ENCODE peak calls at places on chromosomes 16 and 17, in five cellular contexts. R, Z, U, F and W are unnamed samples.

GRCh38 chr17:29723283-29724047 is 100.8 kb upstream of the CORO6 start:
- DNase-seq in R (no peak), Z (no peak), U (no peak), F (no peak), W (no peak)

GRCh38 chr17:57668332-57668731 is 76.8 kb downstream of the CCDC182 start:
- DNase-seq in R (no peak), Z (no peak), U (no peak), F (no peak), W (no peak)

GRCh38 chr17:52297230-52298010 is 138.9 kb upstream of the CA10 start:
- DNase-seq in R (no peak), Z (no peak), U (no peak), F (peak), W (no peak)

GRCh38 chr17:7016886-7017826 is 4.7 kb downstream of the RNASEK start:
- DNase-seq in R (no peak), Z (peak), U (no peak), F (no peak), W (no peak)

GRCh38 chr16:21097151-21097550 is 53.5 kb downstream of the DNAH3 start:
- DNase-seq in R (no peak), Z (no peak), U (no peak), F (no peak), W (no peak)

GRCh38 chr17:45262516-45263476 is 902 bp upstream of the SPATA32 start:
- DNase-seq in R (no peak), Z (no peak), U (no peak), F (no peak), W (no peak)

GRCh38 chr16:89121691-89122321 is 28.2 kb downstream of the ACSF3 start:
- DNase-seq in R (no peak), Z (no peak), U (no peak), F (no peak), W (no peak)

GRCh38 chr17:8158267-8159031 is 4.3 kb downstream of the VAMP2 start:
- DNase-seq in R (peak), Z (peak), U (no peak), F (peak), W (no peak)

GRCh38 chr17:3888343-3889171 is 4.3 kb downstream of the CAMKK1 start:
- DNase-seq in R (peak), Z (peak), U (no peak), F (no peak), W (no peak)

GRCh38 chr17:68381076-68381900 is 76.0 kb downstream of the WIPI1 start:
- DNase-seq in R (peak), Z (no peak), U (no peak), F (no peak), W (no peak)

GRCh38 chr16:1075546-1075945 is 3.0 kb downstream of the SSTR5 start:
- DNase-seq in R (no peak), Z (no peak), U (no peak), F (no peak), W (no peak)

GRCh38 chr17:82461827-82462524 is 3.4 kb downstream of the NARF start:
- DNase-seq in R (no peak), Z (peak), U (no peak), F (peak), W (no peak)

GRCh38 chr16:47308601-47309000 is 152.3 kb downstream of the ITFG1 start:
- DNase-seq in R (no peak), Z (no peak), U (no peak), F (no peak), W (no peak)

GRCh38 chr17:62566996-62567578 is 60.4 kb upstream of the MRC2 start:
- DNase-seq in R (no peak), Z (no peak), U (no peak), F (no peak), W (no peak)

GRCh38 chr17:62565817-62566216 is 61.7 kb upstream of the MRC2 start:
- DNase-seq in R (no peak), Z (no peak), U (no peak), F (no peak), W (no peak)

GRCh38 chr17:62562656-62563055 is 64.8 kb upstream of the MRC2 start:
- DNase-seq in R (peak), Z (no peak), U (no peak), F (peak), W (no peak)
- TF ChIP-seq ZNF274 in R (no peak), Z (no peak), U (no peak), F (no peak), W (no peak)

DNA sequence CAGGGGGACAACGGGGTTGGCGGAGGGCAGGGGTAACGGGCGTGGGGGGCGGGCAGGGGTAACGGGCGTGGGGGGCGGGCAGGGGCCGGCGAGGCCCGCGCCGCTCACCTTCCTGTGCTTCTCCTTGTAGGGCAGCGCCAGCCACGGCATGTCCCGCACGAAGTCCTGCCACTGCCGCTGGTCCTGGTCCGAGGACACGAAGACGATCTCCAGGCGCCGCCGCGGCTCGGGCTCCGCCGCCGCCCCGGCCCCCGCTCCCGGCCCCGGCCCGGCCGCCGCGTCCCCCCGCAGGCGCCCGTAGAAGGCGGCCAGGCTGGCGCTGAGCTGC is 401 bp downstream of the NXN start:
- DNase-seq in R (no peak), Z (no peak), U (no peak), F (no peak), W (no peak)
- TF ChIP-seq ZNF274 in R (no peak), Z (no peak), U (no peak), F (no peak), W (no peak)

DNA sequence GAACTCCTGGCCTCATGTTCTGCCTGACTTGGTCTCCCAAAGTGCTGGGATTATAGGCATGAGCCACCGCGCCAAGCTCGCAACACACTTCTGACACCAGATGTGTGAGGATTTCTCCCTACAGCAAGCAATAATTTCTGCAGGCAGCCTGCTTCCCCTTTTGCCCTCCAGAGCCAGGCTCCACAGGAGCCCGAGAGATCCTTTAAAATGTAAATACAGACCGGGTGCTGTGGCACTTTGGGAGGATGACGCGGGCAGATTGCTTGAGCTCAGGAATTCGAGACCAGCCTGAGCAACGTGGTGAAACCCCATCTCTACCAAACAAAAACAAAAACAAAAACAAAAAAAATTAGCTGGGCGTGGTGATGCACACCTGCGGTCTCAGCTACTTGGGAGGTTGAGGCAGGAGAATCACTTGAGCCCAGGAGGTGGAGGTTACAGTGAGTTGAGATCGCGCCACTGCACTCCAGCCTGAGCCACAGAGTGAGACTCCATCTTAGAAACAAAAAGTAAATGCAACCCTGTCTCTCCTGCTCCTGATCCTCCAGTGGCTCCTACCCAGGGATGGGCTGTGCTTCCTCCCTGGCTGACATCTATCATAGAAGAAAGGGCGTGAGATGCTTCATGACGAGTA is 14.7 kb downstream of the C16orf96 start:
- DNase-seq in R (no peak), Z (no peak), U (peak), F (no peak), W (peak)
- TF ChIP-seq ZNF274 in R (no peak), Z (no peak), U (no peak), F (no peak), W (no peak)

GRCh38 chr17:31677036-31677435 is 182.0 kb downstream of the COPRS start:
- DNase-seq in R (no peak), Z (no peak), U (no peak), F (no peak), W (no peak)
- TF ChIP-seq ZNF274 in R (no peak), Z (no peak), U (no peak), F (no peak), W (no peak)

DNA sequence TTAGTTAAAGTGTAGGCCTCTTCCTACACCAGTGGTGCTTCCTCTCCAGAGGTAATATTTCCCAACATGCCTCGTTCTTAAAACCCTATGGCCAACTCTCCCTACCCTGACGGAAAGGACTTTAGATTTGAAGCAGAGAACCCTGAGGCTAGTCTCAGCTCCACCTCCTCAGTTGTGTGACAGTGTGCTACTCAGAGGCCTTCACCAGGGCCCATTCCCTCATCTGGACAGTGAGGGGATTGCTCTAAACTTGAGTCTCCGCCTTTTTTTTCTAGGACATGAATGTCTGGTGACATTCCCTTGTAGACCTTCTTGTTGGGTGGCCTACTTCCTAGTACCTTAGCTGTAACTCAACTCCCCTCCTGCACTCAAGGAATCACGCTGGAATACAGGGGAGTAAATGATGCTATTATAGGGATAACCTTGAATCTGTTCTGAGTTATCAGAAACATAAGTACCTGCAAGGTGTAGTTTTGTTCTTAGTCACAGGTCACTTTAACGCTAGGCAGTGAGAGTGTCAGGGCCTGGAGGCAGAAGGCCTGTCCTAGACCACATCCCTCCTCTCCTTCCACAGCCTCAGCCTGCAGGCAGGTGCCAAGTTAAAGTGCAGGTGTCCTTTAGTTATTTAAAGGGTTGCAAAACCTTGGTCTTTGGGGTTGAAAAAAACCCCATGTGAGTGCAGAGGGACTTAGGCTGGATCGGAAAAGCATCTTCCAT is 26.9 kb downstream of the LDHD start:
- DNase-seq in R (no peak), Z (no peak), U (no peak), F (no peak), W (no peak)
- TF ChIP-seq ZNF274 in R (no peak), Z (no peak), U (no peak), F (no peak), W (no peak)

GRCh38 chr17:77814091-77814772 is 144.3 kb upstream of the TNRC6C start:
- DNase-seq in R (no peak), Z (no peak), U (no peak), F (no peak), W (no peak)

GRCh38 chr17:77815127-77815905 is 143.2 kb upstream of the TNRC6C start:
- DNase-seq in R (no peak), Z (no peak), U (no peak), F (no peak), W (no peak)

GRCh38 chr17:77819497-77819896 is 139.0 kb upstream of the TNRC6C start:
- DNase-seq in R (no peak), Z (no peak), U (no peak), F (no peak), W (no peak)

GRCh38 chr17:77821114-77821513 is 137.4 kb upstream of the TNRC6C start:
- DNase-seq in R (no peak), Z (peak), U (no peak), F (peak), W (no peak)

GRCh38 chr17:77817953-77818352 is 140.6 kb upstream of the TNRC6C start:
- DNase-seq in R (no peak), Z (no peak), U (no peak), F (no peak), W (peak)
- TF ChIP-seq ZNF274 in R (no peak), Z (no peak), U (no peak), F (no peak), W (no peak)

GRCh38 chr17:48800626-48801217 is 16.3 kb downstream of the TTLL6 start:
- DNase-seq in R (no peak), Z (no peak), U (no peak), F (no peak), W (no peak)

GRCh38 chr17:48799069-48799710 is 17.8 kb downstream of the TTLL6 start:
- DNase-seq in R (no peak), Z (no peak), U (no peak), F (peak), W (no peak)

GRCh38 chr17:48809182-48809581 is 7.8 kb downstream of the TTLL6 start:
- DNase-seq in R (no peak), Z (no peak), U (no peak), F (no peak), W (no peak)

DNA sequence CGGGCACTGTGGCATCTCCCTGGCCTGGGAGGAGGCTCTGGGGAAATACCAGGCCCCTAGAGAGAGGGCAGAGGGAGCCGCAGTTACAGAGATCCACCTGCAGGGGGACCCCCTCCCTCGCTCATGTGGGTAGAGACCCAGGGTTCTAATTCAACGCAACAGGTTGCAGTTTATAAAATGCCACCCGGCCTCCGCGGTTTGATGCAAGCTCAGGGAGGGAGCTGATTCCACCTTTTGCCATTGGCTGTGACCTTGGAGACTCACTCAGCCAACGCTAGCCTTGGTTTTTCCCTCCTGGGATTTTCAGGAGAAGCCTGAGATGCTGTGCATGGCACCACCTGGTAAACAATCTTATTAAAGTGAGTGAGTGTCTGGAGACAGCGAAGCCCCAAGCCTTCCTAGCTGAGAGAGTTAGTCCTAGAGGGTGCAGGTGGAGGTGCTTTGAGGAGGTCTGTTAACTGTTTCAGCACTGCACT is 12.1 kb downstream of the TTLL6 start:
- DNase-seq in R (peak), Z (peak), U (peak), F (peak), W (peak)
- TF ChIP-seq ZNF274 in R (no peak), Z (no peak), U (no peak), F (peak), W (no peak)

GRCh38 chr16:57106767-57107166 is 14.4 kb downstream of the CPNE2 start:
- DNase-seq in R (no peak), Z (no peak), U (no peak), F (no peak), W (no peak)

GRCh38 chr16:57108432-57108831 is 16.0 kb downstream of the CPNE2 start:
- DNase-seq in R (no peak), Z (no peak), U (no peak), F (no peak), W (no peak)

GRCh38 chr16:57107324-57107922 is 15.0 kb downstream of the CPNE2 start:
- DNase-seq in R (no peak), Z (no peak), U (no peak), F (no peak), W (no peak)

GRCh38 chr16:57102888-57103879 is 10.8 kb downstream of the CPNE2 start:
- DNase-seq in R (no peak), Z (no peak), U (no peak), F (no peak), W (no peak)

DNA sequence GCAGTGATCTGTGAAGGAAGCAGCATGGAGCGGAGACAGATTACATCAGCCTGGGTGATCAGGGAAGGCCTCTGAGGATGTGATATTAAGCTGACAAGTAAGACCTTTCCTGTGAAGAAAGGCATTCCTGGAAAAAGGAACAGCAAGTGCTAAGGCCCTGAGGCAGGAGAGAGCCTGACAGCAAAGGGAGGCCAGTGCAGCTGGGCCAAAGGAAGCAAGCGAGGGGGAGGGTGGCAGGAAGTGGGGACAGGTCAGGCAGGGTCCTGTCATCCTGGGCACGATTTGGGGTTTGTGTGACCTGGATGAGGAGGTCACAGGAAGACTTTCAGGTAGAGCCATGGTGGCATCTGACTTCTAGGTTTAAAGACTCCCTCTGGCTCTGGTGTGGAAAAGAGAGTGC is 12.3 kb downstream of the CPNE2 start:
- DNase-seq in R (no peak), Z (no peak), U (no peak), F (no peak), W (no peak)
- TF ChIP-seq ZNF274 in R (no peak), Z (no peak), U (no peak), F (no peak), W (no peak)

GRCh38 chr16:50585331-50585776 is 37.2 kb downstream of the NKD1 start:
- DNase-seq in R (no peak), Z (no peak), U (no peak), F (no peak), W (no peak)
- TF ChIP-seq ZNF274 in R (no peak), Z (no peak), U (no peak), F (no peak), W (no peak)